ENCODE peak calls at places on chromosomes 4 and X, in four cellular contexts. One of them, this sample, is unnamed.

GRCh38 chr4:67934628-67935027 is 28.7 kb downstream of the TMPRSS11A start:
- DNase-seq in IMR-90: no peak
- DNase-seq in GM20000: no peak
- DNase-seq in CD8-positive, alpha-beta T cell: no peak
- DNase-seq in this sample: no peak

GRCh38 chr4:2469192-2469984 is 482 bp downstream of the RNF4 start:
- DNase-seq in CD8-positive, alpha-beta T cell: peak
- DNase-seq in IMR-90: peak
- DNase-seq in GM20000: peak
- DNase-seq in this sample: peak

GRCh38 chrX:1093586-1094538 is 118.6 kb downstream of the CRLF2 start:
- DNase-seq in CD8-positive, alpha-beta T cell: no peak
- DNase-seq in GM20000: no peak
- DNase-seq in IMR-90: no peak
- DNase-seq in this sample: no peak

GRCh38 chr4:121668368-121669162 is 28.2 kb downstream of the ANXA5 start:
- DNase-seq in CD8-positive, alpha-beta T cell: no peak
- DNase-seq in IMR-90: peak
- DNase-seq in GM20000: no peak
- DNase-seq in this sample: no peak

GRCh38 chrX:55336176-55336575 is 71.5 kb upstream of the PAGE3 start:
- DNase-seq in GM20000: no peak
- DNase-seq in CD8-positive, alpha-beta T cell: no peak
- DNase-seq in IMR-90: no peak
- DNase-seq in this sample: no peak

GRCh38 chr4:26289421-26289820 is 31.4 kb upstream of the RBPJ start:
- DNase-seq in CD8-positive, alpha-beta T cell: no peak
- DNase-seq in IMR-90: no peak
- DNase-seq in GM20000: no peak
- DNase-seq in this sample: no peak

GRCh38 chrX:27728291-27728690 is 79.5 kb upstream of the MAGEB10 start:
- DNase-seq in GM20000: no peak
- DNase-seq in CD8-positive, alpha-beta T cell: no peak
- DNase-seq in IMR-90: peak
- DNase-seq in this sample: no peak

GRCh38 chr4:1021386-1022050 is 10.1 kb downstream of the FGFRL1 start:
- DNase-seq in GM20000: peak
- DNase-seq in IMR-90: no peak
- DNase-seq in CD8-positive, alpha-beta T cell: no peak
- DNase-seq in this sample: peak

GRCh38 chr4:58274553-58274952 is 1164.4 kb upstream of the IGFBP7 start:
- DNase-seq in CD8-positive, alpha-beta T cell: no peak
- DNase-seq in IMR-90: no peak
- DNase-seq in GM20000: no peak
- DNase-seq in this sample: no peak